ENCODE peak calls at places on chromosomes 1 and 21, in six cellular contexts. V is GM03348, L is HTR-8/SVneo, G is NB4, A is cardiac septum, X is amniotic stem cell. Y is an unnamed sample.

GRCh38 chr1:30715216-30715615 is 8.2 kb downstream of the MATN1 start:
- DNase-seq in X (no peak), G (peak), A (no peak), V (no peak), L (no peak), Y (no peak)

GRCh38 chr1:164630626-164631396 is 71.8 kb downstream of the PBX1 start:
- DNase-seq in G (no peak), X (no peak), A (no peak), L (no peak), V (no peak), Y (no peak)

GRCh38 chr1:81920245-81920740 is 119.6 kb downstream of the ADGRL2 start:
- DNase-seq in L (peak), V (peak), A (no peak), G (no peak), X (peak), Y (peak)

GRCh38 chr1:238177960-238178359 is 287.2 kb upstream of the ZP4 start:
- DNase-seq in G (no peak), L (peak), V (no peak), X (no peak), A (no peak), Y (no peak)

GRCh38 chr1:201537966-201538617 is 835 bp upstream of the NAV1 start:
- DNase-seq in G (no peak), L (no peak), A (no peak), V (no peak), X (no peak), Y (no peak)

GRCh38 chr1:2594001-2594640 is 7.5 kb downstream of the PRXL2B start:
- DNase-seq in G (no peak), A (no peak), X (no peak), V (no peak), L (peak), Y (no peak)

GRCh38 chr1:227526524-227526923 is 36.8 kb upstream of the ZNF678 start:
- DNase-seq in G (no peak), L (no peak), X (no peak), V (no peak), A (no peak), Y (no peak)

GRCh38 chr1:235246022-235246948 is 81.7 kb downstream of the ARID4B start:
- DNase-seq in L (no peak), V (no peak), X (no peak), A (no peak), G (peak), Y (no peak)

GRCh38 chr1:55812281-55812680 is 597.1 kb upstream of the USP24 start:
- DNase-seq in V (no peak), X (no peak), G (no peak), A (no peak), L (no peak), Y (no peak)

GRCh38 chr21:16775056-16775455 is 737.8 kb upstream of the CXADR start:
- DNase-seq in X (no peak), V (no peak), A (no peak), G (no peak), L (no peak), Y (no peak)

GRCh38 chr1:243421784-243422183 is 165.9 kb downstream of the SDCCAG8 start:
- DNase-seq in G (peak), L (peak), X (no peak), A (no peak), V (peak), Y (peak)

GRCh38 chr1:198024782-198025181 is 107.6 kb downstream of the LHX9 start:
- DNase-seq in L (no peak), A (no peak), X (no peak), V (no peak), G (no peak), Y (no peak)

GRCh38 chr21:42455196-42455595 is 40.8 kb downstream of the RSPH1 start:
- DNase-seq in G (peak), X (no peak), A (peak), V (no peak), L (no peak), Y (no peak)

GRCh38 chr1:116038679-116039078 is 62.4 kb downstream of the SLC22A15 start:
- DNase-seq in V (no peak), G (no peak), L (no peak), X (no peak), A (no peak), Y (no peak)

GRCh38 chr1:226510453-226510852 is 38.1 kb upstream of the STUM start:
- DNase-seq in V (no peak), X (no peak), L (no peak), G (no peak), A (no peak), Y (peak)

GRCh38 chr1:171127481-171127880 is 36.8 kb downstream of the FMO3 start:
- DNase-seq in L (no peak), X (no peak), A (no peak), G (no peak), V (peak), Y (peak)

GRCh38 chr1:48772221-48772620 is 4.5 kb downstream of the BEND5 start:
- DNase-seq in A (no peak), X (no peak), L (no peak), G (no peak), V (no peak), Y (no peak)

GRCh38 chr1:198797656-198798055 is 158.8 kb downstream of the PTPRC start:
- DNase-seq in G (no peak), L (no peak), X (no peak), V (no peak), A (no peak), Y (no peak)

GRCh38 chr1:185961664-185962063 is 227.5 kb downstream of the HMCN1 start:
- DNase-seq in V (peak), X (no peak), L (no peak), G (no peak), A (no peak), Y (no peak)

GRCh38 chr1:204207136-204207616 is 6.6 kb downstream of the GOLT1A start:
- DNase-seq in G (peak), X (peak), V (peak), A (peak), L (peak), Y (no peak)

GRCh38 chr1:40162791-40163441 is 1.7 kb downstream of the RLF start:
- DNase-seq in V (peak), A (no peak), L (no peak), X (no peak), G (no peak), Y (no peak)

GRCh38 chr1:37718901-37719571 is 26.7 kb downstream of the CDCA8 start:
- DNase-seq in G (no peak), A (no peak), X (no peak), L (no peak), V (no peak), Y (no peak)

GRCh38 chr1:45429543-45430159 is 61.3 kb downstream of the TESK2 start:
- DNase-seq in X (no peak), L (no peak), A (no peak), V (no peak), G (no peak), Y (no peak)

GRCh38 chr1:15866696-15867687 is 19.5 kb downstream of the SPEN start:
- DNase-seq in V (peak), L (no peak), X (no peak), G (peak), A (no peak), Y (no peak)

GRCh38 chr1:118773656-118774055 is 214.5 kb downstream of the TBX15 start:
- DNase-seq in A (no peak), X (no peak), V (no peak), G (no peak), L (no peak), Y (no peak)